ENCODE peak calls at places on chromosomes 16 and 17, in nine cellular contexts. U is adipocyte; W is tibial artery; P is Peyer's patch; T is IMR-90; H is transverse colon; K is heart right ventricle; M is effector memory CD4-positive, alpha-beta T cell; A is H7. V is an unnamed sample.

GRCh38 chr17:39110435-39111136 is 40.9 kb downstream of the PLXDC1 start:
- DNase-seq in U (no peak), W (no peak), P (no peak), T (no peak), H (no peak), K (no peak), M (no peak), A (peak; percentile 77), V (no peak)

GRCh38 chr17:77528516-77529327 is 388.0 kb downstream of the SEC14L1 start:
- DNase-seq in U (peak; percentile 52), W (no peak), P (no peak), T (no peak), H (no peak), K (no peak), M (no peak), A (peak; percentile 94), V (no peak)

GRCh38 chr17:80010283-80010858 is 25.3 kb downstream of the TBC1D16 start:
- DNase-seq in U (no peak), W (no peak), P (no peak), T (no peak), H (no peak), K (no peak), M (no peak), A (peak; percentile 57), V (no peak)

GRCh38 chr16:842631-843560 is 42.4 kb upstream of the GNG13 start:
- DNase-seq in U (no peak), W (no peak), P (no peak), T (no peak), H (no peak), K (no peak), M (no peak), A (peak; percentile 74), V (no peak)

GRCh38 chr17:43713494-43714162 is 45.0 kb downstream of the SOST start:
- DNase-seq in U (peak; percentile 58), W (no peak), P (no peak), T (no peak), H (no peak), K (peak; percentile 45), M (no peak), A (peak; percentile 85), V (no peak)

GRCh38 chr17:47220531-47220999 is 11.4 kb downstream of the MYL4 start:
- DNase-seq in U (no peak), W (no peak), P (no peak), T (no peak), H (no peak), K (no peak), M (no peak), A (peak; percentile 39), V (no peak)

GRCh38 chr16:30474062-30474452 is 1.5 kb downstream of the ITGAL start:
- DNase-seq in U (no peak), W (no peak), P (no peak), T (no peak), H (no peak), K (no peak), M (no peak), A (peak; percentile 56), V (no peak)

GRCh38 chr16:10558746-10559641 is 21.4 kb downstream of the EMP2 start:
- DNase-seq in U (no peak), W (peak; percentile 85), P (peak; percentile 54), T (no peak), H (peak; percentile 36), K (peak; percentile 75), M (no peak), A (no peak), V (peak; percentile 54)

GRCh38 chr16:13767215-13767614 is 152.7 kb upstream of the ERCC4 start:
- DNase-seq in U (no peak), W (no peak), P (no peak), T (no peak), H (no peak), K (no peak), M (no peak), A (peak; percentile 5), V (no peak)

GRCh38 chr17:50055055-50055425 is 870 bp upstream of the ITGA3 start:
- DNase-seq in U (peak; percentile 44), W (no peak), P (peak; percentile 89), T (no peak), H (peak; percentile 87), K (no peak), M (no peak), A (peak; percentile 85), V (peak; percentile 86)

GRCh38 chr16:58494981-58495860 is 4.7 kb upstream of the NDRG4 start:
- DNase-seq in U (peak; percentile 94), W (peak; percentile 64), P (peak; percentile 65), T (peak; percentile 99), H (peak; percentile 43), K (peak; percentile 95), M (peak; percentile 34), A (peak; percentile 97), V (peak; percentile 43)

GRCh38 chr17:51260960-51261958 is 913 bp downstream of the UTP18 start:
- DNase-seq in U (peak; percentile 81), W (peak; percentile 47), P (peak; percentile 86), T (no peak), H (peak; percentile 82), K (peak; percentile 46), M (peak; percentile 70), A (peak; percentile 90), V (peak; percentile 62)
- H3K36me3 ChIP-seq in U (peaks cover 13% of the 10 kb centered on the region), W (peaks cover 17% of the 10 kb centered on the region), P (peaks cover 14% of the 10 kb centered on the region), T (peaks cover 1% of the 10 kb centered on the region), H (peaks cover 16% of the 10 kb centered on the region), K (peaks cover 6% of the 10 kb centered on the region), M (peaks cover 16% of the 10 kb centered on the region), A (peaks cover 2% of the 10 kb centered on the region), V (peaks cover 5% of the 10 kb centered on the region)

DNA sequence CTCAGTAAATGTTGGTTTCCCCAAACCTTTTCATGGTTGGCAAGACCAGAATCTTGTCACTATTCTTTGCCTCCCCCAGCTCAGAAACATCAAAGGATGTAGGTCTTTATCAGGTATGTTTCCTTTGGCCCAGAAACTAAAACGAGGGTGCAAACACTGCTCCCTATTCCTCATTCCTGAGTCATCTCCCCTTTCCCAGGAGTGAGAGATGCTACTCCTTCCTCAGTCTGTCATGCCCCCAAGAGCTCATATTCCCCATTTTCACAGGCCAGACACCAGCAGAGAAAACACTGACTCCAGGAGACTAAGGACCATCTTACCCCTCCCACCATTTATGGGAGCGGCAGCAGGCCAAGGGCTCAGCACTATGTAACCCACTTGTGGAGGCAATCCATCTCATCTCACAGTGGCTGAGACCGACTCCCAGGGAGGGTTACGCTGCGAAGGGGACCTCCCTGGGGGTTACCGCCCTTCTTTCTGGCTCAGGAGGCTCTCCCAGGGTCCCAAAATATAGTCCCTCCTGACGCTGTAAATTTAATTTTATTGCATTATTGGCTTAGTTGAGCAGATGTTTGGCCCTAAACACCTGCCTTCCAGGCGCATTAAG is 1.5 kb downstream of the GEMIN4 start:
- DNase-seq in U (no peak), W (no peak), P (no peak), T (no peak), H (no peak), K (no peak), M (no peak), A (no peak), V (no peak)
- H3K36me3 ChIP-seq in U (peaks cover 27% of the 10 kb centered on the region), W (peaks cover 29% of the 10 kb centered on the region), P (peaks cover 23% of the 10 kb centered on the region), T (peaks cover 27% of the 10 kb centered on the region), H (no peaks in the 10 kb centered on the region), K (peaks cover under 1% of the 10 kb centered on the region), M (peaks cover 21% of the 10 kb centered on the region), A (peaks cover 25% of the 10 kb centered on the region), V (no peaks in the 10 kb centered on the region)

DNA sequence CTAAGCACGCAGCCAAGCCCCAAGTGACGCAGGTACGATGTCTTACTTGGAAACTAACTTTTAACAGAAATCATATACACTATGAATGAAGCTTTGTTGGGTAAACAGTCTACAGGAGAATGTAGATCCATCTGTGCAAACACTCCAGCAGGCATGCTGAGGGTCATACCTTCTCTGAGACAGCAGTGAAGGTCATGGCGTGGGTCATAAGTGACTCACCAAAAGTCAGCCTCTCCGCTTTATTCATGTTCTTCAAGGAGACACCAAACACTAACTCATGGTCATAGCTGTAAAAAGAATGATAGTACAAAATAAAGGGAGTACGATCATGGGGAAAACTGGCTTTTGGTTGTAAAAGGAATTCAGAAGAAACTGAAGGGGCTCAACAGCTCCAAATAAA is 20.6 kb downstream of the BLMH start:
- DNase-seq in U (no peak), W (no peak), P (no peak), T (peak; percentile 64), H (no peak), K (no peak), M (no peak), A (no peak), V (no peak)
- H3K36me3 ChIP-seq in U (peaks cover 73% of the 10 kb centered on the region), W (peaks cover 72% of the 10 kb centered on the region), P (peaks cover 84% of the 10 kb centered on the region), T (peaks cover 24% of the 10 kb centered on the region), H (peaks cover 63% of the 10 kb centered on the region), K (no peaks in the 10 kb centered on the region), M (peaks cover 57% of the 10 kb centered on the region), A (peaks cover 26% of the 10 kb centered on the region), V (peaks cover 25% of the 10 kb centered on the region)

GRCh38 chr16:50316848-50317630 is 50.7 kb downstream of the ADCY7 start:
- DNase-seq in U (no peak), W (no peak), P (no peak), T (no peak), H (no peak), K (no peak), M (no peak), A (no peak), V (no peak)

GRCh38 chr16:50313596-50314483 is 47.5 kb downstream of the ADCY7 start:
- DNase-seq in U (no peak), W (peak; percentile 89), P (peak; percentile 63), T (peak; percentile 12), H (no peak), K (peak; percentile 44), M (peak; percentile 37), A (peak; percentile 41), V (peak; percentile 60)

GRCh38 chr16:50315346-50315997 is 49.1 kb downstream of the ADCY7 start:
- DNase-seq in U (no peak), W (no peak), P (no peak), T (no peak), H (peak; percentile 5), K (no peak), M (no peak), A (no peak), V (peak; percentile 25)

GRCh38 chr16:50316102-50316847 is 49.9 kb downstream of the ADCY7 start:
- DNase-seq in U (no peak), W (no peak), P (no peak), T (no peak), H (no peak), K (no peak), M (no peak), A (no peak), V (no peak)

GRCh38 chr16:50314665-50315064 is 48.3 kb downstream of the ADCY7 start:
- DNase-seq in U (no peak), W (no peak), P (no peak), T (no peak), H (no peak), K (no peak), M (no peak), A (no peak), V (no peak)
- H3K36me3 ChIP-seq in U (peaks cover 50% of the 10 kb centered on the region), W (peaks cover 75% of the 10 kb centered on the region), P (peaks cover 70% of the 10 kb centered on the region), T (peaks cover 41% of the 10 kb centered on the region), H (peaks cover 18% of the 10 kb centered on the region), K (no peaks in the 10 kb centered on the region), M (peaks cover 85% of the 10 kb centered on the region), A (peaks cover 27% of the 10 kb centered on the region), V (peaks cover 18% of the 10 kb centered on the region)

DNA sequence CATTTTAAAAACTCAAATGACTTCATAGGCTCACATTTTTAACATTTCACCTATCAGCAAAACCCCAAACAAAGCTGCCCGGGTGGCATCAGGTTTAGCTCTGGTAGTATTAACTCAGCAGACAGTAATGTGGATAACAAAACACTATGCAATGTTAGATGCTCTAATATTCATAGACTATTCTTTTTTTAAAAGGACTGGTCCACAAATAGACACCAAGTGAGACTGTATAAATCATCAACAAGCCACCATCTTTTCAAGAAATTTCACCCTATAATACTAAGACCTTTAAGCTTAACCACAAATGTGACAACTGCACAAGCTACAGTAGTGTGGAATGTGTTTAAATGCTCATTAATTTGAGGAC is 20.2 kb downstream of the SNN start:
- DNase-seq in U (peak; percentile 23), W (no peak), P (no peak), T (no peak), H (no peak), K (no peak), M (no peak), A (no peak), V (no peak)
- H3K36me3 ChIP-seq in U (peaks cover 75% of the 10 kb centered on the region), W (peaks cover 76% of the 10 kb centered on the region), P (peaks cover 78% of the 10 kb centered on the region), T (peaks cover 33% of the 10 kb centered on the region), H (peaks cover 50% of the 10 kb centered on the region), K (no peaks in the 10 kb centered on the region), M (peaks cover 59% of the 10 kb centered on the region), A (peaks cover 10% of the 10 kb centered on the region), V (peaks cover 32% of the 10 kb centered on the region)

V was measured in lung.